ENCODE peak calls at places on chromosomes 13 and 19, in four cellular contexts. D is mucosa of descending colon, B is fibroblast of the conjunctiva, Y is pulmonary artery endothelial cell. F is an unnamed sample.
A peak's percentile ranks its signal among the peaks of the same experiment; 100 is the strongest.

GRCh38 chr19:1001538-1002166 is 1.4 kb downstream of the GRIN3B start:
- DNase-seq in D (peak; percentile 64), B (no peak), Y (no peak), F (peak; percentile 74)

GRCh38 chr13:71368301-71368700 is 498.7 kb downstream of the DACH1 start:
- DNase-seq in D (no peak), B (no peak), Y (no peak), F (no peak)

GRCh38 chr19:14425696-14426138 is 6.6 kb upstream of the DDX39A start:
- DNase-seq in D (no peak), B (no peak), Y (no peak), F (no peak)

GRCh38 chr19:2087621-2088100 is 8.5 kb downstream of the MOB3A start:
- DNase-seq in D (no peak), B (no peak), Y (no peak), F (no peak)

GRCh38 chr13:80131204-80131603 is 209.7 kb downstream of the SPRY2 start:
- DNase-seq in D (peak; percentile 85), B (no peak), Y (no peak), F (peak; percentile 38)

GRCh38 chr13:96785986-96786385 is 208.3 kb downstream of the OXGR1 start:
- DNase-seq in D (no peak), B (no peak), Y (no peak), F (no peak)

GRCh38 chr13:109734002-109734785 is 52.2 kb downstream of the IRS2 start:
- DNase-seq in D (no peak), B (no peak), Y (no peak), F (no peak)

GRCh38 chr13:21674271-21675009 is 3.6 kb downstream of the FGF9 start:
- DNase-seq in D (peak; percentile 61), B (no peak), Y (no peak), F (peak; percentile 40)

GRCh38 chr19:46180701-46181385 is 32.8 kb downstream of the IGFL2 start:
- DNase-seq in D (no peak), B (peak; percentile 34), Y (no peak), F (no peak)

GRCh38 chr13:42102961-42103688 is 54.7 kb downstream of the DGKH start:
- DNase-seq in D (no peak), B (no peak), Y (no peak), F (no peak)

GRCh38 chr13:39417643-39418042 is 185.3 kb downstream of the LHFPL6 start:
- DNase-seq in D (no peak), B (no peak), Y (peak; percentile 19), F (peak; percentile 49)

GRCh38 chr13:24232474-24232873 is 72.0 kb downstream of the SPATA13 start:
- DNase-seq in D (no peak), B (no peak), Y (no peak), F (peak; percentile 52)

GRCh38 chr19:49591731-49592485 is 926 bp downstream of the PRR12 start:
- DNase-seq in D (peak; percentile 81), B (no peak), Y (no peak), F (peak; percentile 78)

GRCh38 chr19:32022044-32022945 is 323.1 kb upstream of the ZNF507 start:
- DNase-seq in D (no peak), B (no peak), Y (no peak), F (no peak)

GRCh38 chr13:70666883-70667282 is 558.6 kb upstream of the KLHL1 start:
- DNase-seq in D (no peak), B (no peak), Y (no peak), F (no peak)

GRCh38 chr19:46471116-46471733 is at the start of gene PNMA8A:
- DNase-seq in D (no peak), B (peak; percentile 68), Y (no peak), F (peak; percentile 95)

GRCh38 chr19:46828484-46828883 is 22.2 kb downstream of the AP2S1 start:
- DNase-seq in D (no peak), B (no peak), Y (no peak), F (no peak)

GRCh38 chr13:110412132-110412912 is 105.2 kb downstream of the COL4A2 start:
- DNase-seq in D (peak; percentile 66), B (peak; percentile 98), Y (peak; percentile 74), F (peak; percentile 82)

GRCh38 chr13:26048745-26049144 is 3.1 kb downstream of the SHISA2 start:
- DNase-seq in D (no peak), B (no peak), Y (no peak), F (no peak)

GRCh38 chr19:4980838-4981680 is 12.1 kb downstream of the KDM4B start:
- DNase-seq in D (no peak), B (no peak), Y (no peak), F (peak; percentile 60)

GRCh38 chr19:55353356-55353802 is 1.1 kb downstream of the COX6B2 start:
- DNase-seq in D (no peak), B (no peak), Y (no peak), F (no peak)

GRCh38 chr19:47848871-47849473 is 10.1 kb upstream of the TPRX2 start:
- DNase-seq in D (no peak), B (no peak), Y (no peak), F (peak; percentile 79)

GRCh38 chr13:88857256-88857655 is 1186.1 kb downstream of the SLITRK5 start:
- DNase-seq in D (no peak), B (no peak), Y (no peak), F (no peak)

GRCh38 chr19:51097796-51098195 is 10.4 kb downstream of the CTU1 start:
- DNase-seq in D (no peak), B (no peak), Y (no peak), F (no peak)

GRCh38 chr13:24280722-24281121 is 28.7 kb upstream of the C1QTNF9 start:
- DNase-seq in D (no peak), B (no peak), Y (no peak), F (no peak)

GRCh38 chr13:48175200-48175599 is 57.8 kb upstream of the ITM2B start:
- DNase-seq in D (no peak), B (no peak), Y (no peak), F (no peak)

GRCh38 chr13:72180253-72180952 is 313.4 kb upstream of the DACH1 start:
- DNase-seq in D (no peak), B (no peak), Y (no peak), F (no peak)

GRCh38 chr19:3606690-3607289 is at the start of gene TBXA2R:
- DNase-seq in D (no peak), B (no peak), Y (no peak), F (peak; percentile 76)

F was measured in H9.